ENCODE peak calls at places on chromosomes 13 and 19, in six cellular contexts. I, S, J, B, C and W are unnamed samples.

GRCh38 chr13:91184244-91184926 is 163.1 kb upstream of the MIR17HG start:
- DNase-seq in C (no peak), B (peak; percentile 36), I (no peak), S (no peak), J (no peak), W (no peak)

GRCh38 chr13:37446503-37446902 is 152.1 kb downstream of the POSTN start:
- DNase-seq in S (peak; percentile 93), I (no peak), J (no peak), C (peak; percentile 86), B (peak; percentile 92), W (no peak)

GRCh38 chr13:46795321-46795720 is 1.6 kb downstream of the ESD start:
- DNase-seq in C (no peak), S (no peak), B (no peak), I (no peak), J (no peak), W (peak; percentile 36)

GRCh38 chr19:798415-799075 is 1.3 kb downstream of the PTBP1 start:
- DNase-seq in J (no peak), C (no peak), S (no peak), B (no peak), I (no peak), W (no peak)

GRCh38 chr19:31126236-31126635 is 223.0 kb downstream of the TSHZ3 start:
- DNase-seq in B (peak; percentile 43), I (no peak), J (no peak), S (no peak), C (no peak), W (no peak)

GRCh38 chr19:29104605-29105241 is 108.2 kb downstream of the UQCRFS1 start:
- DNase-seq in I (no peak), S (no peak), J (no peak), B (no peak), C (no peak), W (no peak)

GRCh38 chr13:23378009-23378632 is 55.4 kb downstream of the SACS start:
- DNase-seq in B (peak; percentile 84), C (peak; percentile 12), S (peak; percentile 99), J (no peak), I (no peak), W (peak; percentile 72)

GRCh38 chr13:98173431-98173921 is 3.6 kb downstream of the RNF113B start:
- DNase-seq in B (peak; percentile 98), J (no peak), S (peak; percentile 99), C (peak; percentile 83), I (no peak), W (peak; percentile 93)

GRCh38 chr19:10228925-10229324 is 2.2 kb downstream of the S1PR2 start:
- DNase-seq in I (no peak), C (peak; percentile 48), S (peak; percentile 41), J (no peak), B (peak; percentile 53), W (peak; percentile 80)

GRCh38 chr13:24033527-24034302 is 126.8 kb upstream of the SPATA13 start:
- DNase-seq in S (peak; percentile 92), I (no peak), C (peak; percentile 54), J (no peak), B (peak; percentile 79), W (no peak)

GRCh38 chr19:3054972-3055740 is 7.1 kb downstream of the TLE5 start:
- DNase-seq in B (no peak), J (no peak), S (peak; percentile 17), I (no peak), C (no peak), W (peak; percentile 53)

GRCh38 chr19:33022472-33023116 is 42.1 kb downstream of the RHPN2 start:
- DNase-seq in I (peak; percentile 63), B (no peak), S (no peak), J (peak; percentile 59), C (no peak), W (peak; percentile 93)

GRCh38 chr19:4326837-4327251 is 11.8 kb downstream of the STAP2 start:
- DNase-seq in S (no peak), I (no peak), B (no peak), C (no peak), J (peak; percentile 64), W (peak; percentile 76)

GRCh38 chr13:69124996-69125395 is 982.6 kb upstream of the ATXN8OS start:
- DNase-seq in C (no peak), J (no peak), I (no peak), S (no peak), B (peak; percentile 9), W (no peak)

GRCh38 chr19:13053761-13054604 is 48.7 kb downstream of the LYL1 start:
- DNase-seq in J (peak; percentile 69), C (no peak), I (no peak), S (peak; percentile 96), B (peak; percentile 79), W (peak; percentile 81)

GRCh38 chr19:18219911-18220631 is 6.2 kb downstream of the PDE4C start:
- DNase-seq in J (no peak), I (no peak), C (no peak), S (peak; percentile 33), B (no peak), W (no peak)

GRCh38 chr13:94269557-94269956 is 209.9 kb downstream of the DCT start:
- DNase-seq in J (no peak), B (no peak), C (no peak), S (no peak), I (no peak), W (no peak)

GRCh38 chr19:7230826-7231225 is 63.4 kb downstream of the INSR start:
- DNase-seq in C (no peak), J (no peak), B (no peak), I (no peak), S (no peak), W (no peak)

GRCh38 chr13:112351825-112352224 is 24.3 kb upstream of the SPACA7 start:
- DNase-seq in S (no peak), C (no peak), J (no peak), B (no peak), I (no peak), W (no peak)

GRCh38 chr19:38741670-38742069 is 2.6 kb downstream of the CAPN12 start:
- DNase-seq in I (no peak), J (no peak), B (no peak), S (no peak), C (no peak), W (no peak)

GRCh38 chr13:35621989-35622388 is 145.5 kb upstream of the MAB21L1 start:
- DNase-seq in S (peak; percentile 2), J (no peak), C (no peak), I (no peak), B (peak; percentile 1), W (peak; percentile 83)

GRCh38 chr13:75489502-75490263 is 7.7 kb upstream of the TBC1D4 start:
- DNase-seq in C (peak; percentile 54), B (peak; percentile 92), J (no peak), I (no peak), S (peak; percentile 69), W (no peak)

GRCh38 chr19:53801257-53801656 is 22.9 kb downstream of the NLRP12 start:
- DNase-seq in J (no peak), C (no peak), S (no peak), B (no peak), I (no peak), W (no peak)

GRCh38 chr13:81957121-81957520 is 1616.2 kb upstream of the SPRY2 start:
- DNase-seq in J (no peak), I (no peak), C (no peak), S (no peak), B (no peak), W (peak; percentile 55)

GRCh38 chr13:110496281-110496680 is 65.2 kb downstream of the RAB20 start:
- DNase-seq in C (no peak), S (no peak), I (no peak), B (no peak), J (no peak), W (no peak)

GRCh38 chr19:51271015-51271600 is 20.2 kb downstream of the SIGLECL1 start:
- DNase-seq in I (no peak), S (no peak), J (no peak), C (no peak), B (no peak), W (no peak)

GRCh38 chr19:2503521-2504109 is 27.7 kb downstream of the GADD45B start:
- DNase-seq in S (peak; percentile 78), C (no peak), J (no peak), B (peak; percentile 77), I (no peak), W (peak; percentile 59)

GRCh38 chr13:61294467-61295186 is 121.0 kb downstream of the PCDH20 start:
- DNase-seq in J (no peak), C (no peak), B (no peak), S (no peak), I (no peak), W (no peak)

GRCh38 chr19:7849631-7850428 is 19.8 kb downstream of the EVI5L start:
- DNase-seq in S (no peak), C (no peak), J (no peak), B (no peak), I (no peak), W (no peak)

GRCh38 chr19:40906512-40906911 is 24.5 kb upstream of the CYP2A7 start:
- DNase-seq in B (no peak), C (no peak), I (no peak), S (no peak), J (no peak), W (no peak)

GRCh38 chr19:40908981-40909380 is 26.9 kb upstream of the CYP2A7 start:
- DNase-seq in B (no peak), J (no peak), C (no peak), I (no peak), S (no peak), W (no peak)

GRCh38 chr19:40907968-40908735 is 26.1 kb upstream of the CYP2A7 start:
- DNase-seq in J (no peak), I (no peak), C (no peak), S (no peak), B (no peak), W (no peak)
- H3K4me3 ChIP-seq in J (no peak overlapping the region), I (no peak overlapping the region), C (no peak overlapping the region), S (no peak overlapping the region), B (no peak overlapping the region), W (no peak overlapping the region)

DNA sequence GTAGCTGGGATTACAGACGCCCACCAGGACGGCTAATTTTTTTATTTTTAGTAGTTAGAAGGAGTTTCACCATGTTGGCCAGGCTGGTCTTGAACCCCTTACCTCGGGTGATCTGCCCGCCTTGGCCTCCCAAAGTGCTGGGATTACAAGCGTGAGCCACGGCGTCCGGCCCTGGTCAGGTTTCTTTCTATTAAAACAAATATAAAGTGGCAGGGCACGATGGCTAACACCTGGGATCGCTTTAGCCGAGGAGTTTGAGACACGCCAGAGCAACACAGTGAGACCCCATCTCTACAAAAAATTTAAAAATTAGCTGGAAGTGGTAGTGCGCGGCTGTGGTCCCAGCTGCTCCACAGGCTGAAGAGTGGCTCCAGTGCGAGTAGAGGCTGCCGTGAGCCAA is 1.5 kb upstream of the MED25 start:
- DNase-seq in J (no peak), I (no peak), S (no peak), B (no peak), C (no peak), W (no peak)
- H3K18ac ChIP-seq in J (no peak overlapping the region), I (no peak overlapping the region), S (no peak overlapping the region), B (no peak overlapping the region), C (no peak overlapping the region), W (no peak overlapping the region)

DNA sequence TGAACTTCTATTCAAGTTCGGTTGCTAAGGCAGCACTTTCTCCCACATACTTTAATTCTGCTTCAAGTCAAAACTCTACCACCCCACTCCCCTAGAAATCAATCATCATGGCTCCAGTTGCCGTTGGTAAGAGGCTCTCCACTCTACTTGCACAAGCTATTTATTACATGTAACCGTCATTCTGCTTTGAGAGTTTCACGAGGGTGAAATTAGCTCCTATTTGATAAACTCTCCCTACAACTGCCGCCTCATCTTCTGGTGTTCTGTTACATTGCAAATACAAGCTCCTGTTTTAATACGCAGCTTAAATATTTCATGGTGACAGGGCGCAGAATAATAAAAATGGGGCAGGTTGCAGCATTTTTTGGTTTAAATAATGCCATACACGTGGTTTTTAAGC is 28.6 kb downstream of the SLC7A1 start:
- DNase-seq in J (no peak), B (no peak), I (no peak), C (no peak), S (no peak), W (no peak)
- H3K4me3 ChIP-seq in J (no peak overlapping the region), B (no peak overlapping the region), I (no peak overlapping the region), C (no peak overlapping the region), S (no peak overlapping the region), W (no peak overlapping the region)

GRCh38 chr13:100815476-100816046 is 141.0 kb upstream of the TMTC4 start:
- DNase-seq in C (no peak), B (no peak), I (peak; percentile 3), J (no peak), S (no peak), W (peak; percentile 53)
- H3K18ac ChIP-seq in C (no peak overlapping the region), B (no peak overlapping the region), I (no peak overlapping the region), J (no peak overlapping the region), S (no peak overlapping the region), W (no peak overlapping the region)